ENCODE peak calls at places on chromosomes 16 and 17, in nine cellular contexts. U is mucosa of descending colon, V is tibial artery, M is fibroblast of lung, J is OCI-LY7, W is A549, P is upper lobe of left lung, D is heart left ventricle, E is IMR-90. L is an unnamed sample. For H3K4me1, the result is how much of the 10 kb centered on the place peaks cover.

GRCh38 chr17:83173997-83174858 is 94.8 kb downstream of the METRNL start:
- DNase-seq in U (no peak), V (no peak), M (no peak), J (peak), W (peak), P (no peak), D (no peak), E (peak), L (no peak)

GRCh38 chr17:77936881-77937280 is 21.6 kb upstream of the TNRC6C start:
- DNase-seq in U (no peak), V (no peak), M (no peak), J (no peak), W (no peak), P (peak), D (no peak), E (no peak), L (no peak)

GRCh38 chr17:63841350-63842172 is 924 bp downstream of the SMARCD2 start:
- DNase-seq in U (peak), V (peak), M (peak), J (peak), W (no peak), P (peak), D (peak), E (peak), L (no peak)

GRCh38 chr17:54754560-54754959 is 146.1 kb upstream of the TOM1L1 start:
- DNase-seq in U (no peak), V (no peak), M (no peak), J (peak), W (peak), P (peak), D (no peak), E (no peak), L (no peak)

GRCh38 chr16:57761301-57761700 is 25.7 kb downstream of the KATNB1 start:
- DNase-seq in U (no peak), V (no peak), M (no peak), J (no peak), W (no peak), P (no peak), D (no peak), E (no peak), L (no peak)

GRCh38 chr16:85640606-85641005 is 27.5 kb downstream of the GSE1 start:
- DNase-seq in U (no peak), V (no peak), M (no peak), J (no peak), W (no peak), P (peak), D (no peak), E (no peak), L (no peak)

GRCh38 chr16:47408491-47408890 is 52.4 kb downstream of the ITFG1 start:
- DNase-seq in U (no peak), V (no peak), M (no peak), J (no peak), W (no peak), P (no peak), D (no peak), E (no peak), L (no peak)

GRCh38 chr17:2264023-2264860 is 39.3 kb downstream of the SMG6 start:
- DNase-seq in U (no peak), V (no peak), M (peak), J (no peak), W (no peak), P (no peak), D (no peak), E (peak), L (no peak)

GRCh38 chr17:50175035-50175788 is 9.4 kb downstream of the SGCA start:
- DNase-seq in U (no peak), V (no peak), M (no peak), J (no peak), W (no peak), P (peak), D (peak), E (peak), L (no peak)

GRCh38 chr17:51165680-51166197 is 472 bp upstream of the NME2 start:
- DNase-seq in U (peak), V (peak), M (no peak), J (no peak), W (no peak), P (peak), D (peak), E (peak), L (no peak)

GRCh38 chr17:29734640-29735039 is 111.9 kb upstream of the CORO6 start:
- DNase-seq in U (no peak), V (no peak), M (no peak), J (no peak), W (no peak), P (no peak), D (no peak), E (peak), L (no peak)

GRCh38 chr16:80407265-80407987 is 133.4 kb upstream of the DYNLRB2 start:
- DNase-seq in U (no peak), V (no peak), M (no peak), J (no peak), W (no peak), P (no peak), D (no peak), E (no peak), L (no peak)

GRCh38 chr16:86319871-86320270 is 190.5 kb upstream of the FOXF1 start:
- DNase-seq in U (no peak), V (no peak), M (peak), J (no peak), W (no peak), P (no peak), D (no peak), E (peak), L (no peak)

GRCh38 chr17:73021771-73022170 is 70.7 kb downstream of the SLC39A11 start:
- DNase-seq in U (no peak), V (no peak), M (no peak), J (no peak), W (no peak), P (peak), D (no peak), E (no peak), L (no peak)

GRCh38 chr17:55722016-55722706 is 503 bp downstream of the TMEM100 start:
- DNase-seq in U (no peak), V (no peak), M (no peak), J (no peak), W (no peak), P (no peak), D (no peak), E (peak), L (no peak)

GRCh38 chr17:8696951-8697745 is 47.5 kb downstream of the CCDC42 start:
- DNase-seq in U (no peak), V (peak), M (peak), J (no peak), W (no peak), P (peak), D (no peak), E (peak), L (no peak)

GRCh38 chr17:49527927-49528651 is 33.0 kb downstream of the NGFR start:
- DNase-seq in U (no peak), V (no peak), M (no peak), J (no peak), W (no peak), P (no peak), D (no peak), E (no peak), L (no peak)

GRCh38 chr17:13437966-13438779 is 163.6 kb downstream of the HS3ST3A1 start:
- DNase-seq in U (peak), V (no peak), M (peak), J (no peak), W (no peak), P (no peak), D (no peak), E (no peak), L (no peak)

GRCh38 chr17:75001915-75002843 is 10.3 kb upstream of the MRPL58 start:
- DNase-seq in U (no peak), V (no peak), M (no peak), J (no peak), W (no peak), P (no peak), D (no peak), E (no peak), L (no peak)

GRCh38 chr17:78412403-78412802 is 34.0 kb downstream of the PGS1 start:
- DNase-seq in U (peak), V (no peak), M (no peak), J (no peak), W (peak), P (no peak), D (no peak), E (peak), L (no peak)

GRCh38 chr17:80950466-80951120 is 41.0 kb upstream of the CHMP6 start:
- DNase-seq in U (no peak), V (no peak), M (no peak), J (no peak), W (no peak), P (peak), D (peak), E (no peak), L (no peak)

GRCh38 chr17:4948997-4949320 is 629 bp upstream of the PFN1 start:
- DNase-seq in U (peak), V (peak), M (peak), J (peak), W (peak), P (peak), D (peak), E (peak), L (no peak)

GRCh38 chr17:39200957-39201510 is 951 bp downstream of the RPL19 start:
- DNase-seq in U (no peak), V (no peak), M (no peak), J (peak), W (no peak), P (no peak), D (no peak), E (no peak), L (no peak)

GRCh38 chr17:39199986-39200879 is at the start of gene RPL19:
- DNase-seq in U (peak), V (peak), M (peak), J (peak), W (peak), P (peak), D (peak), E (peak), L (peak)

GRCh38 chr17:39205112-39205526 is 5.0 kb downstream of the RPL19 start:
- DNase-seq in U (no peak), V (no peak), M (no peak), J (no peak), W (no peak), P (no peak), D (no peak), E (no peak), L (no peak)

GRCh38 chr17:39208136-39208535 is 8.1 kb downstream of the RPL19 start:
- DNase-seq in U (no peak), V (no peak), M (no peak), J (peak), W (no peak), P (peak), D (no peak), E (peak), L (no peak)

DNA sequence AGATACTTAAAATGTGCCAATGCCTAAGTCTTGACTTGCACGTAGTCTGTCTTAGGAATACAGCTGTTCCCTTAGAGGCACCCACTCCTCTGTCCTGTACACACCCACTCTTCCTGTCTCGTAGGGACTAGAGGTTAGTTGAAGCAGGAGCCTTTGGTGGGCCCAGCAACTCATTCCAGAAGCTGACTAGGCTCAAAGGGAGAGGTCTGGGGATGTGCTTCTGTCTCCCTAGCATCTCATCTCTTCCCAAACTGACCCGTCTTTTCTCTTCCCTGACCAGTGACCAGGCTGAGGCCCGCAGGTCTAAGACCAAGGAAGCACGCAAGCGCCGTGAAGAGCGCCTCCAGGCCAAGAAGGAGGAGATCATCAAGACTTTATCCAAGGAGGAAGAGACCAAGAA is 4.2 kb downstream of the RPL19 start:
- DNase-seq in U (no peak), V (no peak), M (no peak), J (no peak), W (no peak), P (no peak), D (no peak), E (no peak), L (no peak)
- H3K4me1 ChIP-seq in U (under half), V (under half), M (under half), J (half or more), W (under half), P (under half), D (under half), E (under half), L (under half)

DNA sequence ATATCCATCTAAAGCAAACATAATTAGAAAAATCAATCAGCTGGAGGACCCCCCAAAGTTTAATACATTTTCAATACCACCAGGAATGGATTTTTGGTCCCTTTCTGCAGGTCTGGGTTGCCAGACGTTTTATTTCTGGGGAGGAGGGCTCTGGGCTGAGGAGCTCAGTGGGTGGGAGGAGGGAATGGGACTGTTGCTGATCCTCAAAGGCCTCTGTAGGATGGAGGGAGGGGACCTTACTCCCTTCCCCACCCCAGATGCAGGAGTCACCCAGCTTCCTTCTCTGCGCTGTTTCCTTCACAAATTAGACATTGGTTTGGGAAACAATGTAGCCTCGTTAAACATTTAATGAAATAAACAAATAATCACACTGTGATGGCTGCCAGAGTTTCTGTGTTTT is 6.6 kb downstream of the RND2 start:
- DNase-seq in U (no peak), V (no peak), M (no peak), J (no peak), W (no peak), P (no peak), D (no peak), E (no peak), L (no peak)
- TF ChIP-seq CTCF in U (no peak), V (no peak), M (no peak), J (no peak), W (no peak), P (no peak), D (no peak), E (no peak), L (no peak)

GRCh38 chr17:42363767-42364585 is 24.3 kb downstream of the STAT3 start:
- DNase-seq in U (no peak), V (peak), M (no peak), J (no peak), W (no peak), P (no peak), D (no peak), E (peak), L (no peak)

GRCh38 chr17:42365136-42365535 is 23.1 kb downstream of the STAT3 start:
- DNase-seq in U (no peak), V (no peak), M (no peak), J (no peak), W (peak), P (no peak), D (no peak), E (peak), L (no peak)

GRCh38 chr17:42361781-42362186 is 26.5 kb downstream of the STAT3 start:
- DNase-seq in U (peak), V (no peak), M (no peak), J (no peak), W (peak), P (no peak), D (no peak), E (no peak), L (no peak)

GRCh38 chr17:42363231-42363630 is 25.0 kb downstream of the STAT3 start:
- DNase-seq in U (no peak), V (no peak), M (no peak), J (no peak), W (no peak), P (no peak), D (no peak), E (no peak), L (no peak)

DNA sequence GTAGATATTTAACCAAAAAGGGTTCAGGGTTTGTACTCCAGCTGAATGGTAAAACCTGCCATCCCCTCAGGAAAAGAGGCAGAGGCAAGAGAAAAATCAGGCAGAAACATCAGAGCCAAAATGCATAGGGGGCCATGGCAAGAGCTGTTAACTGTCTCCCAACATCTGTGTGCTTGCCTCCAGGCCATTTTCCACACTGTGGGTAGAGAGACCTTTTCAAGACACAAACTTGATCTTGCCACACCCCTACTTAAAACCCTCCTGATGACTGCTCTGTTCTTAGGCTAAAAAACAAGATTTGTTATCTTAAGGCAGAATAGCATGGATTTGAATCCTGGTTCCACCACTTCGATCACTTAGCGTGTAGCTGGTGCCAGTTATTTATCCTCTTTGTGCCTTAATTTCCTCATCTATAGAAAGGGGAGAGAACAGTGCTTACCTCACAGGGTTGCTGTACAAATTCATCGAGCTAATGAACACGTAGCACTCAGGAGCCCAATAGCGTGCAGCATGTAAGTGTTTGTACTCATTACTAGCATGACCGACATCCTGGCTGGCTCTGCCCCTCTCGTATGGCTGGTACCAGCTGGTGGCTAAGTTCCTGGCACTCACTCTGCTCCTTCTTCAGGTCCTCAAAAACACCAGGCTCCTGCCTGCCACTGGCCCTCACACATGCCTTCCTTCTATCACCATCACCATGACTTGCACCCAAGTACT is 25.8 kb downstream of the STAT3 start:
- DNase-seq in U (no peak), V (no peak), M (no peak), J (no peak), W (no peak), P (no peak), D (peak), E (no peak), L (no peak)
- H3K4me1 ChIP-seq in U (under half), V (half or more), M (under half), J (under half), W (half or more), P (half or more), D (half or more), E (under half), L (half or more)

DNA sequence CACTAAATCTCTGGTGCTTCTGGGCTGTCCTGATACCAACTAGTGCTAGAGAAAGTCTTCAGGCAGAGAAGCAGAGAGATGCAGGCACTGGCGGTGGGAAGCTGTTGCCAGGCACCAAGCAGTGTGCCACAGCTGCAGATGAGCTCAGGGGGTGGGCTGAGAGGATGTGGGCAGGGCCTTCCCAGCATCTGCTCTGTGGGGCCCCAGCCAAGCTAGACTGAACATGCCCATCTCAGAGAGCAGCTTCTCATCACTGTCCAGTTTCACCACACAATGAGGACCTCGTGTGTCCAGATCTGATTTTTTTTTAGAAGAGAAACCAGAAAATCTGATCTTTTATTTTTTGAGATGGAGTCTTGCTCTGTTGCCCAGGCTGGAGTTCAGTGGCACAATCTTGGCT is 17.1 kb downstream of the PSKH1 start:
- DNase-seq in U (no peak), V (no peak), M (peak), J (peak), W (no peak), P (no peak), D (no peak), E (peak), L (no peak)
- TF ChIP-seq CTCF in U (no peak), V (no peak), M (no peak), J (no peak), W (no peak), P (no peak), D (no peak), E (no peak), L (no peak)

GRCh38 chr16:89103781-89104180 is 10.1 kb downstream of the ACSF3 start:
- DNase-seq in U (no peak), V (no peak), M (no peak), J (no peak), W (no peak), P (peak), D (no peak), E (no peak), L (no peak)

GRCh38 chr16:89104930-89105571 is 11.4 kb downstream of the ACSF3 start:
- DNase-seq in U (no peak), V (no peak), M (no peak), J (no peak), W (no peak), P (peak), D (no peak), E (no peak), L (no peak)

GRCh38 chr16:89105599-89106151 is 12.0 kb downstream of the ACSF3 start:
- DNase-seq in U (no peak), V (no peak), M (no peak), J (no peak), W (no peak), P (peak), D (no peak), E (no peak), L (no peak)

GRCh38 chr16:89103156-89103555 is 9.5 kb downstream of the ACSF3 start:
- DNase-seq in U (peak), V (no peak), M (no peak), J (no peak), W (no peak), P (peak), D (no peak), E (no peak), L (no peak)

DNA sequence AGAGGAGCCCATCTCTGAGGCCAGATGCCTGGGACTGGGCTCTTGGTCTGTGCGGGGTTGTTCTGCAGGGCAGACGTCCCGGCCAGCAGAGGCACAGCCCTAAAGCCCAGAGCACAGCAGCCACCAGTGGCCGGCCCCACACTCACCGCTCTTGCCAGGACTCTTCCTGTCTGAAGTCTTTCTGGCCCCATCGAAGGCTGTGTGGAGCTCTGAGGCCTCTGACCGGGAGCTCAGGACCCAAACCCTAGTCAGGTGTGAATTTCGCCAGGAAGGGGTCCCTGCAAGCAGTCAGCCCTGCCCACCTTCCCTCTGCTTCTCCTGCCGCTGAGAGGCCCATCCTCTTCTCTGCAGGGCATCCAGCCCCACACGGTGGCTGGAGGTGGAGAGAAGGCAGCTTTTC is 10.7 kb downstream of the ACSF3 start:
- DNase-seq in U (no peak), V (no peak), M (no peak), J (no peak), W (no peak), P (peak), D (no peak), E (no peak), L (no peak)
- H3K4me1 ChIP-seq in U (under half), V (under half), M (under half), J (under half), W (under half), P (under half), D (under half), E (under half), L (under half)

L was measured in esophagus squamous epithelium.